ENCODE peak calls at places on chromosomes 5 and 9, in ten cellular contexts. One of them, this sample, is unnamed.

GRCh38 chr9:12739014-12739413 is 35.8 kb upstream of the LURAP1L start:
- DNase-seq in right lobe of liver: no peak
- DNase-seq in midbrain: no peak
- DNase-seq in mesothelial cell of epicardium: no peak
- DNase-seq in sigmoid colon: no peak
- DNase-seq in A549: no peak
- DNase-seq in CD8-positive, alpha-beta T cell: no peak
- DNase-seq in Right ventricle myocardium superior: no peak
- DNase-seq in GM23248: peak
- DNase-seq in stimulated activated CD8-positive, alpha-beta memory T cell treated with anti-CD3 and anti-CD28 coated beads, Interleukin-2, amount 100 ng/mL, for 48 hours: no peak
- DNase-seq in this sample: no peak

GRCh38 chr5:154288145-154288544 is 97.6 kb downstream of the GALNT10 start:
- DNase-seq in Right ventricle myocardium superior: no peak
- DNase-seq in mesothelial cell of epicardium: no peak
- DNase-seq in midbrain: peak
- DNase-seq in right lobe of liver: no peak
- DNase-seq in sigmoid colon: peak
- DNase-seq in A549: no peak
- DNase-seq in GM23248: peak
- DNase-seq in CD8-positive, alpha-beta T cell: no peak
- DNase-seq in stimulated activated CD8-positive, alpha-beta memory T cell treated with anti-CD3 and anti-CD28 coated beads, Interleukin-2, amount 100 ng/mL, for 48 hours: no peak
- DNase-seq in this sample: no peak

GRCh38 chr5:134445841-134446818 is 34.4 kb upstream of the CDKN2AIPNL start:
- DNase-seq in CD8-positive, alpha-beta T cell: no peak
- DNase-seq in stimulated activated CD8-positive, alpha-beta memory T cell treated with anti-CD3 and anti-CD28 coated beads, Interleukin-2, amount 100 ng/mL, for 48 hours: no peak
- DNase-seq in Right ventricle myocardium superior: no peak
- DNase-seq in A549: no peak
- DNase-seq in sigmoid colon: peak
- DNase-seq in GM23248: no peak
- DNase-seq in mesothelial cell of epicardium: no peak
- DNase-seq in midbrain: no peak
- DNase-seq in right lobe of liver: no peak
- DNase-seq in this sample: no peak

GRCh38 chr9:89609426-89610006 is 4.7 kb downstream of the GADD45G start:
- DNase-seq in GM23248: no peak
- DNase-seq in mesothelial cell of epicardium: no peak
- DNase-seq in sigmoid colon: no peak
- DNase-seq in right lobe of liver: no peak
- DNase-seq in midbrain: no peak
- DNase-seq in A549: no peak
- DNase-seq in stimulated activated CD8-positive, alpha-beta memory T cell treated with anti-CD3 and anti-CD28 coated beads, Interleukin-2, amount 100 ng/mL, for 48 hours: no peak
- DNase-seq in Right ventricle myocardium superior: no peak
- DNase-seq in CD8-positive, alpha-beta T cell: no peak
- DNase-seq in this sample: no peak

GRCh38 chr9:121626012-121626411 is 25.4 kb upstream of the DAB2IP start:
- DNase-seq in mesothelial cell of epicardium: no peak
- DNase-seq in stimulated activated CD8-positive, alpha-beta memory T cell treated with anti-CD3 and anti-CD28 coated beads, Interleukin-2, amount 100 ng/mL, for 48 hours: no peak
- DNase-seq in A549: no peak
- DNase-seq in GM23248: no peak
- DNase-seq in CD8-positive, alpha-beta T cell: no peak
- DNase-seq in midbrain: no peak
- DNase-seq in Right ventricle myocardium superior: no peak
- DNase-seq in sigmoid colon: no peak
- DNase-seq in right lobe of liver: no peak
- DNase-seq in this sample: peak

GRCh38 chr9:33350310-33350709 is 52.1 kb downstream of the AQP7 start:
- DNase-seq in mesothelial cell of epicardium: no peak
- DNase-seq in CD8-positive, alpha-beta T cell: no peak
- DNase-seq in A549: peak
- DNase-seq in stimulated activated CD8-positive, alpha-beta memory T cell treated with anti-CD3 and anti-CD28 coated beads, Interleukin-2, amount 100 ng/mL, for 48 hours: no peak
- DNase-seq in midbrain: no peak
- DNase-seq in GM23248: peak
- DNase-seq in Right ventricle myocardium superior: no peak
- DNase-seq in right lobe of liver: no peak
- DNase-seq in sigmoid colon: no peak
- DNase-seq in this sample: no peak

GRCh38 chr5:169064093-169064492 is 236.8 kb downstream of the SLIT3 start:
- DNase-seq in A549: no peak
- DNase-seq in right lobe of liver: no peak
- DNase-seq in stimulated activated CD8-positive, alpha-beta memory T cell treated with anti-CD3 and anti-CD28 coated beads, Interleukin-2, amount 100 ng/mL, for 48 hours: no peak
- DNase-seq in GM23248: peak
- DNase-seq in midbrain: no peak
- DNase-seq in Right ventricle myocardium superior: no peak
- DNase-seq in sigmoid colon: no peak
- DNase-seq in CD8-positive, alpha-beta T cell: no peak
- DNase-seq in mesothelial cell of epicardium: peak
- DNase-seq in this sample: no peak

GRCh38 chr5:130545291-130545690 is 619.8 kb downstream of the HINT1 start:
- DNase-seq in A549: no peak
- DNase-seq in GM23248: no peak
- DNase-seq in sigmoid colon: no peak
- DNase-seq in mesothelial cell of epicardium: no peak
- DNase-seq in stimulated activated CD8-positive, alpha-beta memory T cell treated with anti-CD3 and anti-CD28 coated beads, Interleukin-2, amount 100 ng/mL, for 48 hours: no peak
- DNase-seq in CD8-positive, alpha-beta T cell: no peak
- DNase-seq in Right ventricle myocardium superior: no peak
- DNase-seq in right lobe of liver: no peak
- DNase-seq in midbrain: no peak
- DNase-seq in this sample: no peak

GRCh38 chr5:16995372-16995771 is 59.3 kb upstream of the MYO10 start:
- DNase-seq in sigmoid colon: no peak
- DNase-seq in right lobe of liver: no peak
- DNase-seq in GM23248: peak
- DNase-seq in stimulated activated CD8-positive, alpha-beta memory T cell treated with anti-CD3 and anti-CD28 coated beads, Interleukin-2, amount 100 ng/mL, for 48 hours: no peak
- DNase-seq in Right ventricle myocardium superior: no peak
- DNase-seq in A549: no peak
- DNase-seq in CD8-positive, alpha-beta T cell: no peak
- DNase-seq in midbrain: no peak
- DNase-seq in mesothelial cell of epicardium: no peak
- DNase-seq in this sample: no peak

GRCh38 chr5:16889972-16890519 is 46.0 kb downstream of the MYO10 start:
- DNase-seq in stimulated activated CD8-positive, alpha-beta memory T cell treated with anti-CD3 and anti-CD28 coated beads, Interleukin-2, amount 100 ng/mL, for 48 hours: no peak
- DNase-seq in A549: no peak
- DNase-seq in mesothelial cell of epicardium: no peak
- DNase-seq in CD8-positive, alpha-beta T cell: no peak
- DNase-seq in sigmoid colon: no peak
- DNase-seq in right lobe of liver: no peak
- DNase-seq in Right ventricle myocardium superior: no peak
- DNase-seq in midbrain: no peak
- DNase-seq in GM23248: peak
- DNase-seq in this sample: no peak

GRCh38 chr9:136578915-136579637 is 33.2 kb upstream of the NOTCH1 start:
- DNase-seq in midbrain: no peak
- DNase-seq in stimulated activated CD8-positive, alpha-beta memory T cell treated with anti-CD3 and anti-CD28 coated beads, Interleukin-2, amount 100 ng/mL, for 48 hours: no peak
- DNase-seq in A549: no peak
- DNase-seq in sigmoid colon: no peak
- DNase-seq in Right ventricle myocardium superior: peak
- DNase-seq in mesothelial cell of epicardium: no peak
- DNase-seq in right lobe of liver: no peak
- DNase-seq in CD8-positive, alpha-beta T cell: no peak
- DNase-seq in GM23248: peak
- DNase-seq in this sample: no peak

GRCh38 chr5:75660678-75661465 is 49.6 kb downstream of the ANKDD1B start:
- DNase-seq in Right ventricle myocardium superior: no peak
- DNase-seq in mesothelial cell of epicardium: no peak
- DNase-seq in stimulated activated CD8-positive, alpha-beta memory T cell treated with anti-CD3 and anti-CD28 coated beads, Interleukin-2, amount 100 ng/mL, for 48 hours: no peak
- DNase-seq in GM23248: no peak
- DNase-seq in sigmoid colon: no peak
- DNase-seq in CD8-positive, alpha-beta T cell: no peak
- DNase-seq in midbrain: no peak
- DNase-seq in right lobe of liver: no peak
- DNase-seq in A549: no peak
- DNase-seq in this sample: peak

GRCh38 chr9:109799792-109800191 is 19.8 kb downstream of the PALM2AKAP2 start:
- DNase-seq in GM23248: peak
- DNase-seq in sigmoid colon: no peak
- DNase-seq in Right ventricle myocardium superior: no peak
- DNase-seq in mesothelial cell of epicardium: no peak
- DNase-seq in midbrain: no peak
- DNase-seq in right lobe of liver: no peak
- DNase-seq in CD8-positive, alpha-beta T cell: no peak
- DNase-seq in stimulated activated CD8-positive, alpha-beta memory T cell treated with anti-CD3 and anti-CD28 coated beads, Interleukin-2, amount 100 ng/mL, for 48 hours: no peak
- DNase-seq in A549: no peak
- DNase-seq in this sample: no peak

GRCh38 chr5:109759304-109759703 is 69.6 kb downstream of the MAN2A1 start:
- DNase-seq in sigmoid colon: no peak
- DNase-seq in midbrain: no peak
- DNase-seq in CD8-positive, alpha-beta T cell: no peak
- DNase-seq in mesothelial cell of epicardium: no peak
- DNase-seq in Right ventricle myocardium superior: no peak
- DNase-seq in GM23248: peak
- DNase-seq in stimulated activated CD8-positive, alpha-beta memory T cell treated with anti-CD3 and anti-CD28 coated beads, Interleukin-2, amount 100 ng/mL, for 48 hours: no peak
- DNase-seq in right lobe of liver: no peak
- DNase-seq in A549: no peak
- DNase-seq in this sample: no peak

GRCh38 chr5:170270670-170271069 is 26.9 kb downstream of the LCP2 start:
- DNase-seq in Right ventricle myocardium superior: no peak
- DNase-seq in midbrain: no peak
- DNase-seq in A549: no peak
- DNase-seq in sigmoid colon: no peak
- DNase-seq in GM23248: no peak
- DNase-seq in CD8-positive, alpha-beta T cell: no peak
- DNase-seq in mesothelial cell of epicardium: no peak
- DNase-seq in stimulated activated CD8-positive, alpha-beta memory T cell treated with anti-CD3 and anti-CD28 coated beads, Interleukin-2, amount 100 ng/mL, for 48 hours: no peak
- DNase-seq in right lobe of liver: no peak
- DNase-seq in this sample: no peak

GRCh38 chr5:3594514-3595101 is 1.0 kb upstream of the IRX1 start:
- DNase-seq in GM23248: peak
- DNase-seq in CD8-positive, alpha-beta T cell: no peak
- DNase-seq in mesothelial cell of epicardium: peak
- DNase-seq in A549: no peak
- DNase-seq in sigmoid colon: no peak
- DNase-seq in stimulated activated CD8-positive, alpha-beta memory T cell treated with anti-CD3 and anti-CD28 coated beads, Interleukin-2, amount 100 ng/mL, for 48 hours: no peak
- DNase-seq in right lobe of liver: no peak
- DNase-seq in midbrain: peak
- DNase-seq in Right ventricle myocardium superior: no peak
- DNase-seq in this sample: no peak

GRCh38 chr5:124871299-124871698 is 124.9 kb upstream of the ZNF608 start:
- DNase-seq in right lobe of liver: no peak
- DNase-seq in sigmoid colon: no peak
- DNase-seq in midbrain: no peak
- DNase-seq in A549: no peak
- DNase-seq in stimulated activated CD8-positive, alpha-beta memory T cell treated with anti-CD3 and anti-CD28 coated beads, Interleukin-2, amount 100 ng/mL, for 48 hours: no peak
- DNase-seq in CD8-positive, alpha-beta T cell: no peak
- DNase-seq in Right ventricle myocardium superior: no peak
- DNase-seq in mesothelial cell of epicardium: no peak
- DNase-seq in GM23248: peak
- DNase-seq in this sample: no peak

GRCh38 chr5:141359790-141360426 is at the start of gene PCDHGB2:
- DNase-seq in Right ventricle myocardium superior: no peak
- DNase-seq in A549: no peak
- DNase-seq in midbrain: no peak
- DNase-seq in sigmoid colon: no peak
- DNase-seq in stimulated activated CD8-positive, alpha-beta memory T cell treated with anti-CD3 and anti-CD28 coated beads, Interleukin-2, amount 100 ng/mL, for 48 hours: no peak
- DNase-seq in GM23248: peak
- DNase-seq in CD8-positive, alpha-beta T cell: no peak
- DNase-seq in right lobe of liver: no peak
- DNase-seq in mesothelial cell of epicardium: no peak
- DNase-seq in this sample: no peak

GRCh38 chr5:124745367-124746251 is 830 bp downstream of the ZNF608 start:
- DNase-seq in GM23248: peak
- DNase-seq in mesothelial cell of epicardium: no peak
- DNase-seq in midbrain: peak
- DNase-seq in CD8-positive, alpha-beta T cell: no peak
- DNase-seq in right lobe of liver: no peak
- DNase-seq in A549: no peak
- DNase-seq in stimulated activated CD8-positive, alpha-beta memory T cell treated with anti-CD3 and anti-CD28 coated beads, Interleukin-2, amount 100 ng/mL, for 48 hours: no peak
- DNase-seq in sigmoid colon: no peak
- DNase-seq in Right ventricle myocardium superior: no peak
- DNase-seq in this sample: no peak

GRCh38 chr5:123429993-123430392 is 6.8 kb upstream of the CEP120 start:
- DNase-seq in Right ventricle myocardium superior: no peak
- DNase-seq in midbrain: no peak
- DNase-seq in mesothelial cell of epicardium: no peak
- DNase-seq in right lobe of liver: no peak
- DNase-seq in sigmoid colon: no peak
- DNase-seq in CD8-positive, alpha-beta T cell: no peak
- DNase-seq in A549: no peak
- DNase-seq in GM23248: peak
- DNase-seq in stimulated activated CD8-positive, alpha-beta memory T cell treated with anti-CD3 and anti-CD28 coated beads, Interleukin-2, amount 100 ng/mL, for 48 hours: no peak
- DNase-seq in this sample: no peak

GRCh38 chr9:37466037-37466709 is 923 bp upstream of the ZBTB5 start:
- DNase-seq in mesothelial cell of epicardium: peak
- DNase-seq in sigmoid colon: peak
- DNase-seq in CD8-positive, alpha-beta T cell: no peak
- DNase-seq in right lobe of liver: peak
- DNase-seq in GM23248: peak
- DNase-seq in A549: peak
- DNase-seq in stimulated activated CD8-positive, alpha-beta memory T cell treated with anti-CD3 and anti-CD28 coated beads, Interleukin-2, amount 100 ng/mL, for 48 hours: no peak
- DNase-seq in midbrain: peak
- DNase-seq in Right ventricle myocardium superior: peak
- DNase-seq in this sample: peak

GRCh38 chr9:131409458-131409992 is 15.6 kb downstream of the PRRC2B start:
- DNase-seq in right lobe of liver: peak
- DNase-seq in stimulated activated CD8-positive, alpha-beta memory T cell treated with anti-CD3 and anti-CD28 coated beads, Interleukin-2, amount 100 ng/mL, for 48 hours: no peak
- DNase-seq in mesothelial cell of epicardium: no peak
- DNase-seq in CD8-positive, alpha-beta T cell: no peak
- DNase-seq in GM23248: no peak
- DNase-seq in midbrain: no peak
- DNase-seq in sigmoid colon: no peak
- DNase-seq in Right ventricle myocardium superior: no peak
- DNase-seq in A549: no peak
- DNase-seq in this sample: no peak

GRCh38 chr5:100823812-100824211 is 79.3 kb downstream of the ST8SIA4 start:
- DNase-seq in Right ventricle myocardium superior: no peak
- DNase-seq in CD8-positive, alpha-beta T cell: no peak
- DNase-seq in GM23248: no peak
- DNase-seq in stimulated activated CD8-positive, alpha-beta memory T cell treated with anti-CD3 and anti-CD28 coated beads, Interleukin-2, amount 100 ng/mL, for 48 hours: no peak
- DNase-seq in A549: no peak
- DNase-seq in sigmoid colon: no peak
- DNase-seq in right lobe of liver: no peak
- DNase-seq in mesothelial cell of epicardium: no peak
- DNase-seq in midbrain: no peak
- DNase-seq in this sample: no peak

GRCh38 chr5:137598341-137598740 is 99.2 kb upstream of the SPOCK1 start:
- DNase-seq in GM23248: no peak
- DNase-seq in A549: no peak
- DNase-seq in right lobe of liver: no peak
- DNase-seq in midbrain: no peak
- DNase-seq in stimulated activated CD8-positive, alpha-beta memory T cell treated with anti-CD3 and anti-CD28 coated beads, Interleukin-2, amount 100 ng/mL, for 48 hours: no peak
- DNase-seq in sigmoid colon: no peak
- DNase-seq in Right ventricle myocardium superior: no peak
- DNase-seq in CD8-positive, alpha-beta T cell: no peak
- DNase-seq in mesothelial cell of epicardium: no peak
- DNase-seq in this sample: no peak

GRCh38 chr9:129501771-129502324 is 119.1 kb downstream of the C9orf50 start:
- DNase-seq in mesothelial cell of epicardium: no peak
- DNase-seq in A549: no peak
- DNase-seq in sigmoid colon: peak
- DNase-seq in Right ventricle myocardium superior: no peak
- DNase-seq in CD8-positive, alpha-beta T cell: no peak
- DNase-seq in GM23248: peak
- DNase-seq in midbrain: no peak
- DNase-seq in stimulated activated CD8-positive, alpha-beta memory T cell treated with anti-CD3 and anti-CD28 coated beads, Interleukin-2, amount 100 ng/mL, for 48 hours: no peak
- DNase-seq in right lobe of liver: no peak
- DNase-seq in this sample: no peak

GRCh38 chr9:35728041-35728971 is 3.7 kb downstream of the TLN1 start:
- DNase-seq in A549: no peak
- DNase-seq in right lobe of liver: peak
- DNase-seq in sigmoid colon: peak
- DNase-seq in mesothelial cell of epicardium: peak
- DNase-seq in Right ventricle myocardium superior: peak
- DNase-seq in stimulated activated CD8-positive, alpha-beta memory T cell treated with anti-CD3 and anti-CD28 coated beads, Interleukin-2, amount 100 ng/mL, for 48 hours: peak
- DNase-seq in GM23248: peak
- DNase-seq in CD8-positive, alpha-beta T cell: no peak
- DNase-seq in midbrain: peak
- DNase-seq in this sample: peak

GRCh38 chr5:152379331-152379730 is 25.7 kb downstream of the NMUR2 start:
- DNase-seq in sigmoid colon: no peak
- DNase-seq in A549: no peak
- DNase-seq in GM23248: no peak
- DNase-seq in mesothelial cell of epicardium: no peak
- DNase-seq in right lobe of liver: no peak
- DNase-seq in Right ventricle myocardium superior: no peak
- DNase-seq in midbrain: peak
- DNase-seq in stimulated activated CD8-positive, alpha-beta memory T cell treated with anti-CD3 and anti-CD28 coated beads, Interleukin-2, amount 100 ng/mL, for 48 hours: no peak
- DNase-seq in CD8-positive, alpha-beta T cell: no peak
- DNase-seq in this sample: peak

GRCh38 chr9:16726718-16727451 is 143.6 kb downstream of the BNC2 start:
- DNase-seq in stimulated activated CD8-positive, alpha-beta memory T cell treated with anti-CD3 and anti-CD28 coated beads, Interleukin-2, amount 100 ng/mL, for 48 hours: no peak
- DNase-seq in right lobe of liver: peak
- DNase-seq in sigmoid colon: peak
- DNase-seq in mesothelial cell of epicardium: peak
- DNase-seq in GM23248: peak
- DNase-seq in midbrain: peak
- DNase-seq in CD8-positive, alpha-beta T cell: no peak
- DNase-seq in Right ventricle myocardium superior: peak
- DNase-seq in A549: peak
- DNase-seq in this sample: no peak